ENCODE peak calls at places on chromosomes 3 and 15, in seven cellular contexts. I is K562, U is left lung, T is cardiac fibroblast, B is lower lobe of right lung, S is ovary, E is AG04449. P is an unnamed sample.

GRCh38 chr15:95446854-95447253 is 883.6 kb upstream of the NR2F2 start:
- DNase-seq in I (no peak), U (no peak), S (no peak), E (no peak), B (no peak), T (no peak), P (no peak)

GRCh38 chr3:149395107-149396089 is 17.9 kb upstream of the TM4SF1 start:
- DNase-seq in I (no peak), E (no peak), S (peak), T (peak), B (no peak), U (no peak), P (no peak)

GRCh38 chr3:194556086-194557056 is 69.6 kb upstream of the ATP13A3 start:
- DNase-seq in U (no peak), T (peak), B (no peak), E (no peak), I (peak), S (no peak), P (no peak)

GRCh38 chr3:65245133-65246076 is 557.6 kb upstream of the ADAMTS9 start:
- DNase-seq in U (no peak), E (no peak), S (peak), T (peak), I (no peak), B (no peak), P (no peak)

GRCh38 chr3:44468572-44469520 is 8.6 kb downstream of the ZNF445 start:
- DNase-seq in T (peak), S (no peak), U (no peak), B (no peak), I (peak), E (no peak), P (no peak)

GRCh38 chr3:13281657-13282527 is 138.2 kb downstream of the NUP210 start:
- DNase-seq in T (no peak), I (peak), E (no peak), B (peak), U (no peak), S (peak), P (no peak)

GRCh38 chr3:38421679-38422336 is 31.9 kb upstream of the ACVR2B start:
- DNase-seq in U (no peak), E (no peak), S (no peak), I (no peak), B (no peak), T (no peak), P (no peak)

GRCh38 chr15:26102988-26103387 is 239.9 kb upstream of the ATP10A start:
- DNase-seq in T (no peak), U (no peak), E (no peak), I (peak), B (no peak), S (no peak), P (no peak)

GRCh38 chr3:170010498-170010897 is 27.3 kb upstream of the GPR160 start:
- DNase-seq in B (no peak), U (no peak), E (no peak), I (no peak), S (no peak), T (no peak), P (no peak)

GRCh38 chr3:159609620-159610019 is 379.0 kb upstream of the IL12A start:
- DNase-seq in I (no peak), T (no peak), U (no peak), B (no peak), S (no peak), E (no peak), P (no peak)

GRCh38 chr3:160448845-160449659 is 534 bp downstream of the TRIM59 start:
- DNase-seq in U (peak), B (no peak), I (no peak), S (peak), T (peak), E (no peak), P (no peak)

GRCh38 chr3:73399106-73399505 is 225.6 kb downstream of the PDZRN3 start:
- DNase-seq in E (no peak), I (no peak), U (no peak), S (no peak), T (peak), B (no peak), P (no peak)

GRCh38 chr3:14957933-14958332 is 10.6 kb downstream of the NR2C2 start:
- DNase-seq in U (no peak), B (no peak), T (no peak), E (no peak), I (no peak), S (no peak), P (no peak)

GRCh38 chr15:48710952-48711495 is 65.5 kb upstream of the FBN1 start:
- DNase-seq in I (no peak), U (no peak), T (no peak), S (no peak), B (no peak), E (no peak), P (no peak)

GRCh38 chr3:16379838-16380237 is 114.8 kb downstream of the OXNAD1 start:
- DNase-seq in I (no peak), U (no peak), S (no peak), B (no peak), E (no peak), T (no peak), P (no peak)

GRCh38 chr15:45457641-45458539 is 64.7 kb downstream of the SLC30A4 start:
- DNase-seq in T (peak), U (no peak), S (peak), I (peak), E (no peak), B (peak), P (peak)

GRCh38 chr3:172388412-172389078 is 59.7 kb downstream of the GHSR start:
- DNase-seq in T (no peak), E (no peak), U (no peak), I (no peak), B (no peak), S (no peak), P (no peak)

GRCh38 chr3:141482250-141482937 is 4.4 kb upstream of the RASA2 start:
- DNase-seq in I (no peak), U (no peak), B (no peak), T (peak), E (no peak), S (no peak), P (no peak)

GRCh38 chr15:101424984-101425383 is 64.5 kb downstream of the PCSK6 start:
- DNase-seq in B (no peak), S (no peak), E (no peak), T (no peak), U (no peak), I (no peak), P (no peak)

GRCh38 chr3:104870276-104870675 is 496.4 kb upstream of the ALCAM start:
- DNase-seq in B (no peak), I (no peak), S (no peak), U (no peak), T (no peak), E (no peak), P (no peak)

DNA sequence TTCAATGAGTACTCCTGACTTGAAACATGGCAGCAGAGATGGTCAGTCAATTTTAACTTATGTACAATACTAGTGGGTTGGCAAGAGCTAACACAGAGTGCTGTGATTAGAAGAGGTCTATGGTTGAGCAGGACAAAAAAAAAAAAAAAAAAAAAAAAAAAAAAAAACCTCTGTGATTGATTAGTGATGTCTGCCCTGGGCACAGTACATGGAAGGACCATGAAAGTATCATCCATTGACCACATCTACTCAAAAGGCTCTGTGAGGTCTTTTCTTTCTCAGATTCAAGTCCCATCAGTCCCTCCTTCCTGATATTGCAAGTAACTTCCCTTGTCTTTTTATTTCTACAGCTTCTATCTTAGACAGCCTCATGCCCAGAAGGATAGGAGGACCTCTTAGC is 59.6 kb downstream of the NTRK3 start:
- DNase-seq in U (no peak), T (no peak), E (no peak), I (no peak), S (no peak), B (no peak), P (no peak)
- TF ChIP-seq CTCF in U (no peak), T (no peak), E (no peak), I (no peak), S (no peak), B (no peak), P (no peak)

GRCh38 chr3:48919215-48920138 is 835 bp downstream of the ARIH2 start:
- DNase-seq in I (peak), S (no peak), E (no peak), T (peak), U (peak), B (no peak), P (no peak)

GRCh38 chr3:48915296-48915695 is 3.3 kb upstream of the ARIH2 start:
- DNase-seq in U (no peak), T (no peak), S (no peak), I (peak), B (no peak), E (no peak), P (no peak)

DNA sequence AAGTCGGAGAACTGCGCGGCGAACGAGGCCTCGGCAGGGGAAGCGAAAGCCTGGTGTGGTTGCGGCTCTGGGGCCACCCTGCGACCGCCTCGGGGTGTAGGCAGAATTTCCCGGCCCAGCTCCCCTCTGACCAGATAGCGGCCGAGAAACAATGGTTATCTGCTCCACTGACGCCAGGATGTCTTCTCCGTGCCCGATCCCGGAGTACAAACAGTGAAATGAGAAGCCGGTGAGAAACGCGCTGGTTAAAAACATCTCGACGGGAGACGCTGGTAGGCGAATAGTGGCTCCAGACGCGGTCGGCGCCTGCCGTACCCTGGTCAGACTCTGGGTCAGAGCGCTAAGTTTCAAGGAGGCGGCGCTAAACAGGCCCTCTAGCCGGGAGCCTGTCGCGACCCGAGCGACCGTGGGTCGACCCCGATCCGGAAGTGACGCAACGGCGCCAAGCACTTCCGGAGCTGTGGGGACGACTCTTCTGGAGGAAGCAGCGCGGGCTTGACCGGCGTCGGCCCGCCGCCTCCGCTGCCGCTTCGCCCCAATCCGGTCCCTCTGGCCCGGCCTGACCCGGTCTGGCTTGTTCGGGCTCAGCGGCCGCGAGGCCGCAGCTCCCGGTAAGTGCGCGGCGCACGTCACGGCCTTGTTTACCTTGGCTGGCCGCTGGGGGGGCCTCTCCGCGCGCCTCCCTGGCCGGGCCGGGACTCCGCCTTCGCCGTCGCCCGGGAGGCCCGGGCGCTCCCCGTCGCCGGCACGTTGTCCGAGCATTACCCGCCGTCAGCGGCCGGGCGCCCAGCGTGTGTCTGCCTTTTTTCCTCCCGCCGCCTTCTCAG is at the start of gene ARIH2:
- DNase-seq in B (peak), S (peak), T (peak), E (peak), I (peak), U (peak), P (peak)
- TF ChIP-seq CTCF in B (peak), S (no peak), T (no peak), E (no peak), I (peak), U (no peak), P (no peak)

GRCh38 chr3:195845483-195845882 is 33.8 kb upstream of the MUC4 start:
- DNase-seq in S (no peak), U (no peak), T (no peak), B (no peak), E (no peak), I (no peak), P (no peak)

GRCh38 chr3:195853036-195853435 is 41.3 kb upstream of the MUC4 start:
- DNase-seq in S (no peak), T (no peak), I (no peak), B (no peak), E (no peak), U (peak), P (no peak)

GRCh38 chr3:195847061-195847950 is 35.6 kb upstream of the MUC4 start:
- DNase-seq in E (no peak), I (no peak), T (peak), B (no peak), U (peak), S (no peak), P (no peak)

GRCh38 chr3:195850857-195851531 is 39.3 kb upstream of the MUC4 start:
- DNase-seq in T (peak), I (peak), E (peak), B (peak), U (peak), S (peak), P (peak)

DNA sequence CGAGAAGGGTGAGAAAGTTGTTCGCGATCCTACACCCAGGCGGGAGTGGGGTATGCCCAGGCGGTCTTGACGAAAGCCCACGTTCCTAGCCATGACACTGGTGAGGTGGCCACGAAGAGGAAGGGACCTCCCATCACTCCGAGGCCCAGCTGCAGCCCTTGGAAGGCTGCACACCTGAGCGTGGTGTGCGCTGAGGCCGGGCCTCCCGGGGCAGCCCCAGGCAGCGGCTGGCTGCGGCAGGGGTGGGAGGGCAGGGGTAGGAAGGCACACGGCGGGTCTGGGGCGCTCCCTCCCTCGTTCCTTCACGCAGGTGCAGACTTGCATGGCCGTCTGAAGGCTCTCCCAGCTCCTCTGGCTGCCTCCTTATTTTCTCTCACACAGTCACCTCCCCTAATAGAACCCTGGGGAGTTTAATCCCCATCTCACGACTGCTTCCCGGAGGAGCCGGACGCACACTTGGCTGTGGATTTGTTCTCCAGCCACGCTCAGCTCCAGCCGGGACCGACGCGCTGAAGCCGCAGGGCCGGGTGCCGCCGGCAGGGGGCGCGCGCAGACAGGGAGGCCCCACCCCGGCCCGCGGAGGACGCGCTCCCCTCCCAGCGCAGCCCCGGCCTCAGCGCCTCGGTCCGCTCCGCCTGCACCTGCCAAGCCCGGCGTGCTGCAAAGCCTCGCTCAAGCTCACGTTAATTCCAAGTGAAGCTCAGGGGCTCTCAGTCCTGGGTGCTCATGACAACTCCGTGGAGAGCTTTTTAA is 37.8 kb upstream of the MUC4 start:
- DNase-seq in B (no peak), E (no peak), S (no peak), I (no peak), U (peak), T (no peak), P (no peak)
- TF ChIP-seq CTCF in B (no peak), E (no peak), S (peak), I (peak), U (no peak), T (peak), P (no peak)

DNA sequence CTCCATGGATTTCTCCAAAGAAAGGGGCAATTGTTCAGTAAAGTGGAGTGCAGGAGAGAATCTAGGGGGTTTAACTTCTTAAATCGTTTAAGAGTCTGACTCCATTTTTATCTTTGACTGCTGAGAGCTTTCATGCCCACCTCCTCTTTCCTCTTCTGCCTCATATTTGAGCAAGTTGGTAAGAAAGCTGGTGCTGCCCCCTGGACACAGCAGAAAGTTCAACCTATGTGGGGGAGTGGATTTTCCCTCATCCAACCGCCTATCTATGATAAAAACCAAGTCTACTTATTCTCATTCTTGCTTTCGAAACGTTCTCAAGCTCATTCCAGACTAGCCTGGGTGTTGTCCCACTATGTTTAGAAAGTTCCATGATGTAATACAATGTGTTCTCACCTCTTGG is 26.0 kb downstream of the HHLA2 start:
- DNase-seq in U (no peak), I (no peak), E (no peak), T (peak), S (no peak), B (no peak), P (no peak)
- TF ChIP-seq CTCF in U (no peak), I (peak), E (no peak), T (no peak), S (no peak), B (no peak), P (no peak)

DNA sequence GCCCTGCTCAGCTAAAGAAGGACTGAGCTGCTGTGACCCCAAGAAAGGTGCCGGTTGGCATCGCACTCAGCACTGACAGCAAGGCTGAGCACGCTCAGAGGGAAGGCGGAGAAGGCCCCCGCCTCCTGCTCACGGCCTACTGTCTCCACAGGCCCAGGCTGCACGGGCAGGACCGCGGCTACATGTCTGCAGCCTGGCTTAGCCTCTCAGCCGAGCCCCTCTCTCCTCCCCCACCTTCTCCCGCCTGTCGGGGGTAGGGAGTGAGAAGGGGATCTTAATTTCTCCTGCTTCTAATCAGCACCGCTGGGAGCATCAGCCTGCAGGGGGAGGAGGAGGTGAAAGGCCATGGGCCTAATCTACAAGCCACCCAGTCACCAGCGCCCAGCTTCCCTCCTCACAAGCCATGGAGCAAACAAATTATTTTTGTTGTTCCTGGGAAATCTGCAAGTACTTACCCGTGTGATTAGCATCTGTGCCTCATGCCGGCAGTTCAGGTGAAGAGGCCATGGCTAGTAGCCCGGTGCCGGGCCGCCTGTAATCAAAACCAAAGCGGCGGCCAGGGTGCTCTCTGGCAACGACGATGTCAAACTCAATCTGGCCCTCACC is 68.1 kb downstream of the EPHB3 start:
- DNase-seq in E (no peak), U (no peak), B (no peak), S (no peak), T (no peak), I (no peak), P (no peak)
- TF ChIP-seq CTCF in E (no peak), U (no peak), B (no peak), S (no peak), T (no peak), I (no peak), P (no peak)

GRCh38 chr3:33209357-33209756 is 9.3 kb downstream of the SUSD5 start:
- DNase-seq in U (no peak), T (no peak), S (no peak), I (no peak), B (no peak), E (no peak), P (no peak)
- TF ChIP-seq CTCF in U (no peak), T (no peak), S (no peak), I (no peak), B (no peak), E (no peak), P (no peak)

DNA sequence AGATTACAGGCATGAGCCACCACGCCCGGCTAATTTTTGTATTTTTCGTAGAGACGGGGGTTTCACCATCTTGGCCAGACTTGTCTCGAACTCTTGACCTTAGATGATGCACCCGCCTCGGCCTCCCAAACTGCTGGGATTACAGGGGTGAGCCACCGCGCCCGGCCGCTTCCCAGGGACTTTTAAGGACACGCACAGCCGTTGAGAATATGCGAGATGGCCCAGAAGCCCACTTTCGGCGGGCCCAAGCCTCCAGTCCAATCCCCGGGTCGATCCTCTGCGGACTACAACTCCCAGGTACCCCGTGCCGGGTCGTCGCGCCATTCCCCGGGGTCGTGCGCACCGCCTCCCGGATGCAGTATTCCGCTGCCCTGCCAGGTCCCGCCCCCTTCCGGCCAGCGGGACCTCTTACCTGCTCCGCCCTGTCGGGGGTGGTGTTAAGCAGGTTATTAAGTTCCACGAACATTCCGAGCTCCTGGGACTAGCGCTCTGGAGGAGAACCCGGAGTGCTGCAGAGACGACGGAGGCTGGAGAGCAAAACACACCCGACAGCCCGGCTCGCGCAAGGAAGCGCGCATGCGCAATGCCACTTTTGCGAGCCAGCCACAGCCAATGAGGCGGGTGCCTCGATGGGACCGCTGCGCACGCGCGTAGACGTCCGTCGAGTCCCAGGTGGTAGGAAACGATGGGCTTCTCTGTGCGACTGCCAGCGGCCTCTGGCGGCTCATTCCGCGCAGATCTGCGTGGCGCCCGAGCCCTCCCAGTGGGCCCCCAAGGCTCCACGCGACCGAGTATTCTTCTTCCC is at the start of gene ELP6:
- DNase-seq in U (peak), T (peak), B (peak), E (peak), S (peak), I (peak), P (peak)
- TF ChIP-seq CTCF in U (peak), T (peak), B (peak), E (peak), S (peak), I (peak), P (no peak)